ENCODE peak calls at places on chromosomes 7 and 10, in five cellular contexts. Z is ELF-1, X is cardiac muscle cell, D is occipital lobe, E is left ventricle myocardium inferior. H is an unnamed sample.
A peak's percentile ranks its signal among the peaks of the same experiment; 100 is the strongest.

GRCh38 chr7:24946467-24946866 is 33.5 kb downstream of the OSBPL3 start:
- DNase-seq in D (no peak), Z (no peak), E (no peak), X (no peak), H (no peak)

GRCh38 chr7:101402081-101402779 is 39.6 kb downstream of the COL26A1 start:
- DNase-seq in Z (peak; percentile 96), D (no peak), E (no peak), X (no peak), H (peak; percentile 28)

GRCh38 chr7:27575647-27576046 is 87.0 kb downstream of the HIBADH start:
- DNase-seq in Z (peak; percentile 14), X (no peak), D (no peak), E (no peak), H (no peak)

GRCh38 chr10:124168991-124169826 is 75.8 kb upstream of the CHST15 start:
- DNase-seq in D (no peak), E (no peak), X (no peak), Z (peak; percentile 21), H (no peak)

GRCh38 chr10:47309403-47310089 is 9.5 kb downstream of the GDF10 start:
- DNase-seq in D (no peak), X (no peak), E (no peak), Z (no peak), H (peak; percentile 25)

GRCh38 chr10:90871761-90872647 is at the start of gene RPP30:
- DNase-seq in E (peak; percentile 85), D (peak; percentile 85), X (peak; percentile 89), Z (peak; percentile 91), H (peak; percentile 88)

GRCh38 chr7:142927949-142928348 is 5.6 kb downstream of the TRPV5 start:
- DNase-seq in X (no peak), E (no peak), D (no peak), Z (no peak), H (no peak)

GRCh38 chr7:155848691-155849690 is 36.7 kb upstream of the SHH start:
- DNase-seq in D (no peak), E (no peak), Z (no peak), X (no peak), H (no peak)

GRCh38 chr7:6481445-6481844 is 33.7 kb upstream of the DAGLB start:
- DNase-seq in E (no peak), D (no peak), X (no peak), Z (no peak), H (no peak)

GRCh38 chr10:73588656-73589055 is 2.5 kb downstream of the USP54 start:
- DNase-seq in X (no peak), D (no peak), Z (no peak), E (no peak), H (no peak)

GRCh38 chr7:408651-409343 is 110.8 kb downstream of the PDGFA start:
- DNase-seq in Z (no peak), E (no peak), D (no peak), X (no peak), H (no peak)

GRCh38 chr10:101512741-101513140 is 75.3 kb downstream of the POLL start:
- DNase-seq in Z (no peak), D (no peak), X (peak; percentile 5), E (no peak), H (no peak)

GRCh38 chr7:25851332-25852248 is 300.4 kb upstream of the NFE2L3 start:
- DNase-seq in Z (peak; percentile 90), E (peak; percentile 79), D (peak; percentile 63), X (peak; percentile 90), H (peak; percentile 93)

GRCh38 chr10:96719850-96720421 is 378 bp downstream of the PIK3AP1 start:
- DNase-seq in X (peak; percentile 50), Z (peak; percentile 78), D (no peak), E (peak; percentile 72), H (no peak)

GRCh38 chr10:119637631-119638030 is 13.5 kb upstream of the BAG3 start:
- DNase-seq in E (no peak), X (no peak), Z (no peak), D (no peak), H (no peak)

GRCh38 chr10:47031251-47031952 is 120.2 kb downstream of the PTPN20 start:
- DNase-seq in X (no peak), Z (peak; percentile 25), D (no peak), E (no peak), H (no peak)

GRCh38 chr10:96319754-96320514 is 15.7 kb downstream of the DNTT start:
- DNase-seq in E (no peak), Z (no peak), X (no peak), D (no peak), H (no peak)

GRCh38 chr7:16688249-16688648 is 42.3 kb downstream of the BZW2 start:
- DNase-seq in E (no peak), Z (no peak), X (no peak), D (no peak), H (no peak)

GRCh38 chr10:108801775-108802516 is 1121.4 kb downstream of the XPNPEP1 start:
- DNase-seq in Z (no peak), X (no peak), D (no peak), E (no peak), H (no peak)

GRCh38 chr10:126481181-126481580 is 92.9 kb upstream of the ADAM12 start:
- DNase-seq in X (no peak), E (no peak), Z (no peak), D (no peak), H (no peak)

GRCh38 chr10:52135101-52135500 is 179.0 kb upstream of the DKK1 start:
- DNase-seq in Z (no peak), E (no peak), X (no peak), D (no peak), H (no peak)

H was measured in T47D.